ENCODE peak calls at places on chromosomes 2 and 18, in eight cellular contexts. X, D, E, Q, A, P, N and L are unnamed samples.
A peak's percentile ranks its signal among the peaks of the same experiment; 100 is the strongest.

GRCh38 chr2:218896501-218897393 is 16.1 kb downstream of the WNT10A start:
- DNase-seq in X (peak; percentile 48), D (peak; percentile 91), E (no peak), Q (no peak), A (no peak), P (no peak), N (no peak), L (peak; percentile 81)

GRCh38 chr2:120576509-120577474 is 158.9 kb upstream of the GLI2 start:
- DNase-seq in X (no peak), D (no peak), E (no peak), Q (no peak), A (no peak), P (no peak), N (peak; percentile 11), L (no peak)

GRCh38 chr2:96267159-96267971 is 1.3 kb downstream of the CIAO1 start:
- DNase-seq in X (no peak), D (peak; percentile 49), E (no peak), Q (no peak), A (no peak), P (no peak), N (peak; percentile 32), L (no peak)

GRCh38 chr2:157821519-157822131 is 54.5 kb downstream of the ACVR1 start:
- DNase-seq in X (no peak), D (no peak), E (no peak), Q (no peak), A (no peak), P (no peak), N (no peak), L (no peak)

GRCh38 chr2:20579866-20580265 is 71.0 kb downstream of the HS1BP3 start:
- DNase-seq in X (no peak), D (no peak), E (no peak), Q (no peak), A (no peak), P (peak; percentile 77), N (no peak), L (no peak)

GRCh38 chr2:83572400-83572799 is 886.7 kb downstream of the SUCLG1 start:
- DNase-seq in X (no peak), D (no peak), E (no peak), Q (no peak), A (no peak), P (no peak), N (no peak), L (no peak)

GRCh38 chr18:62518460-62519375 is 4.1 kb upstream of the ZCCHC2 start:
- DNase-seq in X (no peak), D (no peak), E (no peak), Q (no peak), A (no peak), P (no peak), N (no peak), L (no peak)

GRCh38 chr2:3643371-3644245 is 14.4 kb upstream of the ALLC start:
- DNase-seq in X (no peak), D (no peak), E (peak; percentile 63), Q (no peak), A (no peak), P (peak; percentile 48), N (no peak), L (no peak)

GRCh38 chr2:205704101-205704741 is 21.9 kb downstream of the NRP2 start:
- DNase-seq in X (no peak), D (no peak), E (no peak), Q (peak; percentile 63), A (no peak), P (no peak), N (no peak), L (no peak)

GRCh38 chr2:121004950-121005349 is 269.3 kb downstream of the GLI2 start:
- DNase-seq in X (no peak), D (no peak), E (no peak), Q (peak; percentile 4), A (no peak), P (no peak), N (no peak), L (no peak)

GRCh38 chr2:28962505-28962904 is 18.6 kb upstream of the TOGARAM2 start:
- DNase-seq in X (no peak), D (no peak), E (no peak), Q (no peak), A (no peak), P (no peak), N (no peak), L (no peak)